ENCODE peak calls at places on chromosomes 4 and X, in five cellular contexts. E is mammary epithelial cell, W is MM.1S, S is fibroblast of lung, G is PC-3. P is an unnamed sample.

GRCh38 chr4:17310269-17310652 is 201.6 kb downstream of the QDPR start:
- DNase-seq in E (no peak), W (peak), S (no peak), G (no peak), P (peak)

GRCh38 chr4:38982356-38983095 is 49.7 kb downstream of the TMEM156 start:
- DNase-seq in E (no peak), W (no peak), S (no peak), G (no peak), P (no peak)

GRCh38 chr4:67963345-67963744 is at the start of gene TMPRSS11A:
- DNase-seq in E (peak), W (no peak), S (no peak), G (no peak), P (no peak)

GRCh38 chrX:33974676-33975075 is 157.4 kb downstream of the FAM47A start:
- DNase-seq in E (no peak), W (no peak), S (no peak), G (no peak), P (no peak)

GRCh38 chr4:71494539-71494938 is 155.7 kb downstream of the SLC4A4 start:
- DNase-seq in E (no peak), W (no peak), S (no peak), G (peak), P (no peak)

GRCh38 chr4:40991908-40992307 is 222.4 kb downstream of the APBB2 start:
- DNase-seq in E (no peak), W (peak), S (no peak), G (no peak), P (no peak)

GRCh38 chrX:11416600-11416999 is 123.4 kb downstream of the AMELX start:
- DNase-seq in E (peak), W (no peak), S (no peak), G (no peak), P (no peak)

GRCh38 chr4:155392486-155393184 is 15.9 kb upstream of the MAP9 start:
- DNase-seq in E (peak), W (no peak), S (peak), G (peak), P (peak)

GRCh38 chrX:112818114-112819012 is 22.3 kb downstream of the AMOT start:
- DNase-seq in E (peak), W (no peak), S (no peak), G (no peak), P (no peak)

GRCh38 chrX:17494231-17494630 is 119.2 kb downstream of the NHS start:
- DNase-seq in E (no peak), W (no peak), S (no peak), G (peak), P (no peak)

GRCh38 chr4:45453258-45453841 is 670.5 kb downstream of the GABRG1 start:
- DNase-seq in E (peak), W (peak), S (peak), G (peak), P (peak)

GRCh38 chr4:13240066-13240465 is 244.1 kb downstream of the RAB28 start:
- DNase-seq in E (peak), W (no peak), S (no peak), G (peak), P (peak)

GRCh38 chr4:15738877-15739276 is 36.0 kb downstream of the BST1 start:
- DNase-seq in E (no peak), W (no peak), S (no peak), G (no peak), P (peak)

GRCh38 chr4:86472377-86473019 is 112.6 kb upstream of the MAPK10 start:
- DNase-seq in E (no peak), W (no peak), S (no peak), G (no peak), P (no peak)

GRCh38 chrX:136646602-136647239 is 1.2 kb upstream of the CD40LG start:
- DNase-seq in E (no peak), W (no peak), S (no peak), G (no peak), P (no peak)

GRCh38 chr4:130820448-130820847 is 1724.5 kb downstream of the C4orf33 start:
- DNase-seq in E (no peak), W (no peak), S (no peak), G (no peak), P (no peak)

GRCh38 chr4:139560396-139561084 is 4.5 kb upstream of the SETD7 start:
- DNase-seq in E (no peak), W (no peak), S (no peak), G (no peak), P (no peak)

GRCh38 chr4:70670332-70671014 is 4.2 kb upstream of the JCHAIN start:
- DNase-seq in E (peak), W (no peak), S (peak), G (peak), P (peak)

GRCh38 chrX:9494806-9495205 is 29.9 kb downstream of the TBL1X start:
- DNase-seq in E (no peak), W (no peak), S (peak), G (no peak), P (peak)

GRCh38 chr4:110164251-110164650 is 34.2 kb downstream of the ELOVL6 start:
- DNase-seq in E (no peak), W (no peak), S (peak), G (peak), P (peak)

GRCh38 chrX:46805270-46805669 is 31.6 kb upstream of the RP2 start:
- DNase-seq in E (no peak), W (no peak), S (no peak), G (no peak), P (no peak)

GRCh38 chr4:4696521-4696920 is 154.7 kb upstream of the STX18 start:
- DNase-seq in E (no peak), W (no peak), S (no peak), G (no peak), P (no peak)

GRCh38 chr4:76570141-76570989 is 135.3 kb downstream of the SHROOM3 start:
- DNase-seq in E (peak), W (no peak), S (peak), G (peak), P (peak)

GRCh38 chrX:155611302-155611701 is 1.4 kb downstream of the TMLHE start:
- DNase-seq in E (no peak), W (no peak), S (no peak), G (no peak), P (no peak)

GRCh38 chr4:109209647-109210046 is 92.8 kb downstream of the COL25A1 start:
- DNase-seq in E (no peak), W (no peak), S (no peak), G (no peak), P (no peak)

GRCh38 chr4:153612878-153613277 is 71.2 kb upstream of the TLR2 start:
- DNase-seq in E (no peak), W (no peak), S (no peak), G (no peak), P (no peak)

GRCh38 chr4:41661447-41662076 is 87.0 kb downstream of the PHOX2B start:
- DNase-seq in E (peak), W (peak), S (peak), G (peak), P (no peak)

GRCh38 chr4:12635629-12636028 is 848.5 kb downstream of the RAB28 start:
- DNase-seq in E (no peak), W (peak), S (no peak), G (no peak), P (no peak)

GRCh38 chrX:87873988-87874500 is 356.4 kb downstream of the KLHL4 start:
- DNase-seq in E (no peak), W (no peak), S (no peak), G (no peak), P (no peak)

GRCh38 chrX:72526534-72527508 is 45.8 kb downstream of the HDAC8 start:
- DNase-seq in E (no peak), W (no peak), S (no peak), G (no peak), P (peak)

GRCh38 chr4:141642068-141642467 is 5.7 kb downstream of the IL15 start:
- DNase-seq in E (no peak), W (no peak), S (no peak), G (no peak), P (no peak)

GRCh38 chrX:139544591-139544990 is 14.1 kb downstream of the F9 start:
- DNase-seq in E (no peak), W (no peak), S (no peak), G (no peak), P (no peak)

GRCh38 chrX:17563515-17563914 is 173.8 kb upstream of the SCML1 start:
- DNase-seq in E (peak), W (no peak), S (no peak), G (peak), P (peak)

GRCh38 chrX:1336331-1337143 is at the start of gene IL3RA:
- DNase-seq in E (no peak), W (peak), S (no peak), G (no peak), P (no peak)
- H3K9ac ChIP-seq in E (no peak), W (peak), S (no peak), G (no peak), P (no peak)

GRCh38 chrX:145068450-145068849 is 178.9 kb upstream of the SPANXN1 start:
- DNase-seq in E (no peak), W (no peak), S (no peak), G (no peak), P (no peak)
- H3K9ac ChIP-seq in E (no peak), W (no peak), S (no peak), G (no peak), P (no peak)

DNA sequence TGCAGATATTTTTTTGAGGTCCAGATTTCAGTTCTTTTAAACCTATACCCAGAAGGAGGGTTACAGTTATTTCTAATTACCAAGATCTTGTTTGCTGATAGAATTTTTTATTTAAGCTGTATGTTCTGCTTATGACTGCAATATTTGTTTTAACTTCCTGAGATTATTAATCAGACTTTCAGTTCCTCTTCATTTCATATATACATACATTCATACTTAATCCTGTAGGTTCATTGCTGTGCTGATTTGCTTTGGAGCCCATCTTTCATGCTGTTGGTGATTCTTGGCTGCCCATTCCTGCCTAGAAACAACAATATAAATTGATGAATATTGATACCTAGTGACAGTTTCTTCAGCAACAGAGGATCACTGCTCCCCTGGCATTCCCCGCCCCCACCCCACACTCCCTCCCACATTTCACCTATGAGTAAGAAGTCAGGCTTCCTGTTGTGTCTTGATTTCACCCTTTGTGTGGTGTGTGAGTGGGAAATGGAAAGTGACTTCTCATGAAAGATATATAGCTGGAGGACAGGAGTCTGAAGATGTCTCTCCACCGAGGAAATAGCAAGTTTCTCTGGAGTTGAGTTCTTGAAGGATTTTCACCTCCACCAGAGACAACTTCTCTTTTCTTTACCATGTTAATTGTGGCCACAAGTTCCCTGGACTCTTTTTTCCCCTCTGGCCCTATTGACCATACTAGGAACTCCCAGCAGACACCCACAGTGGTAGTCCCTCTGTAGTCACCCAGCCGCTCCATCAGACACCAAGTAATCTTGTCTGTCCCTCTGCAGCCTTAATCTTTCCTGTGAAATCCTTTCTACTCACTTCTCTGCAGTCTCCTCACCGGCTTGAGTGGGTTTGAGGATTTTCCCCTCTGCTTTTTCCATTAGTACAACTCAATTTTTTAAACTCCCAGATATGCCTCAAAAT is 118.4 kb downstream of the ASB9 start:
- DNase-seq in E (peak), W (no peak), S (no peak), G (peak), P (no peak)
- H3K9ac ChIP-seq in E (no peak), W (no peak), S (no peak), G (no peak), P (no peak)

DNA sequence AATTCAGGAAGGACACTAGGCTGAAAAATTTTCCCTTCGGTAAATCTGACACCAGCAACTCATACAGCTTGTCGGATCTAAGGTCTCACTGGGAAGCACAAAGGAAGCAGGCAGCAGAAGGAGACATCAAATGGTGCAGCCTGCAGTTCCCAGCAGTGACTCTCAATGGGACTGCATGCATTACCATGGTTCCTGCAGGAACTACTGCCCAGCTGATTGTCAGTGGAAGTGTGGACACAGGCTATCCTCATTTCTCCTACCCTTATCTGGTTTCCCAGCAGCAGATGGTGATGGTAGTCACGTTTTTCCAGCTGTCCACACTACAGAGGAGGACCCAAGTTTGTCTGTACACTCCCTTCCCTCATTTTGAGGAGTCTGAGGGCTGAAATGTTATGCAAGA is 113.3 kb downstream of the PPP1R2C start:
- DNase-seq in E (no peak), W (no peak), S (no peak), G (no peak), P (no peak)
- H3K9ac ChIP-seq in E (no peak), W (no peak), S (no peak), G (no peak), P (no peak)

DNA sequence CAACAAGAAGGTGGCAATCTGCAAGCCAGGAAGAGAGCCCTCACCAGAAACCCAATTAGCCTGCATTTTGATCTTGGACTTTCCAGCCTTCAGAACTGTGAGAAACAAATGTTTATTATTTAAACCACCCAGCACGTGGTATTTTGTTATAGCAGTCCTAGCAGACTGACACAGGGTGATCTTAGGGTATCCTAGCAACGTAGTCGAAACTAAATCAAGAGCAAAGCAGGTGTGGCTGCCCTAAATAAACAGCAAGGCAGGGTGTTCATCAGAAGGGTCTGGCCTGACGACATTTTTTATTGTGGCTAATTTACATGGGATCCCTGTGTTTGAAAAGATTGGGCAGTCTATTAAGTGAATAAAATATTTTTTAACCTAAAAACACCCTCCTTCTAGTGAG is 198.8 kb downstream of the VEGFC start:
- DNase-seq in E (no peak), W (no peak), S (no peak), G (no peak), P (no peak)
- H3K9ac ChIP-seq in E (no peak), W (no peak), S (no peak), G (no peak), P (no peak)

GRCh38 chrX:114472788-114473187 is 111.1 kb upstream of the HTR2C start:
- DNase-seq in E (no peak), W (no peak), S (no peak), G (no peak), P (no peak)
- H3K9ac ChIP-seq in E (no peak), W (no peak), S (no peak), G (no peak), P (no peak)

GRCh38 chr4:151998723-151999122 is 237.9 kb upstream of the GATB start:
- DNase-seq in E (no peak), W (no peak), S (no peak), G (no peak), P (no peak)

GRCh38 chr4:151997461-151997860 is 236.7 kb upstream of the GATB start:
- DNase-seq in E (no peak), W (no peak), S (no peak), G (no peak), P (no peak)

GRCh38 chr4:152004801-152005200 is 244.0 kb upstream of the GATB start:
- DNase-seq in E (no peak), W (no peak), S (no peak), G (no peak), P (no peak)

GRCh38 chr4:152000518-152000917 is 239.7 kb upstream of the GATB start:
- DNase-seq in E (no peak), W (no peak), S (no peak), G (no peak), P (no peak)
- H3K9ac ChIP-seq in E (no peak), W (no peak), S (no peak), G (no peak), P (no peak)

DNA sequence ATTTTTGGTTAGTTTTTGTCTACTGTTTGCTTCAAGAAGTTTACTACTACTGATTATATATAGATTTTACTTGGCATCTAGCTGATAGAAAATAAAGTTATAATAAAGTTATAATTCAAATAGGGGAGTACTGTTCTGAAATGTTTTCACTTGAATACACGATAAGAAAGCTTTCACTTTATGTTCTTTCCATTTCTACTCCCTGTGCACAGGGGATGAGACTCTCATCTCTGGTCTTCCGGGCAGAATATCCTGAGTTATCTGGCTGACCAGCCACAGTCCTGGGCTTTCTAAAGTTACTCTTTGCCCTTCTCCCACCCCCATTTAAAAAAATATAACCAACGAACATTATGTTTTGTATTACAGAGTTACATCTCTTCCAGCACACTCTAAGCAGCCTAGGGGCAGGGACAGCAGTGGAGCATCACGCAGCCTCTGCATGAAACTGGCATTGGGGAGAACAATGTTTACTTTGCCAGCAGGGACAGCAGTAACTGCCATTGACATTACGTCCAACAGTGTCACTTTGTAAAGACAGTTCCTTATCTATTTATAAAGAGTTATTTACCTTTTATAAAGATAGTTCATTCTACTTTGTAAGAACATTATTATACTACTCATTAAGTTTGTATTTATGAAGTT is 64.3 kb downstream of the METTL14 start:
- DNase-seq in E (no peak), W (no peak), S (no peak), G (no peak), P (no peak)
- H3K9ac ChIP-seq in E (no peak), W (no peak), S (no peak), G (no peak), P (no peak)

GRCh38 chrX:94831364-94831763 is 1157.4 kb downstream of the FAM133A start:
- DNase-seq in E (peak), W (peak), S (no peak), G (peak), P (no peak)
- H3K9ac ChIP-seq in E (no peak), W (no peak), S (no peak), G (no peak), P (no peak)

DNA sequence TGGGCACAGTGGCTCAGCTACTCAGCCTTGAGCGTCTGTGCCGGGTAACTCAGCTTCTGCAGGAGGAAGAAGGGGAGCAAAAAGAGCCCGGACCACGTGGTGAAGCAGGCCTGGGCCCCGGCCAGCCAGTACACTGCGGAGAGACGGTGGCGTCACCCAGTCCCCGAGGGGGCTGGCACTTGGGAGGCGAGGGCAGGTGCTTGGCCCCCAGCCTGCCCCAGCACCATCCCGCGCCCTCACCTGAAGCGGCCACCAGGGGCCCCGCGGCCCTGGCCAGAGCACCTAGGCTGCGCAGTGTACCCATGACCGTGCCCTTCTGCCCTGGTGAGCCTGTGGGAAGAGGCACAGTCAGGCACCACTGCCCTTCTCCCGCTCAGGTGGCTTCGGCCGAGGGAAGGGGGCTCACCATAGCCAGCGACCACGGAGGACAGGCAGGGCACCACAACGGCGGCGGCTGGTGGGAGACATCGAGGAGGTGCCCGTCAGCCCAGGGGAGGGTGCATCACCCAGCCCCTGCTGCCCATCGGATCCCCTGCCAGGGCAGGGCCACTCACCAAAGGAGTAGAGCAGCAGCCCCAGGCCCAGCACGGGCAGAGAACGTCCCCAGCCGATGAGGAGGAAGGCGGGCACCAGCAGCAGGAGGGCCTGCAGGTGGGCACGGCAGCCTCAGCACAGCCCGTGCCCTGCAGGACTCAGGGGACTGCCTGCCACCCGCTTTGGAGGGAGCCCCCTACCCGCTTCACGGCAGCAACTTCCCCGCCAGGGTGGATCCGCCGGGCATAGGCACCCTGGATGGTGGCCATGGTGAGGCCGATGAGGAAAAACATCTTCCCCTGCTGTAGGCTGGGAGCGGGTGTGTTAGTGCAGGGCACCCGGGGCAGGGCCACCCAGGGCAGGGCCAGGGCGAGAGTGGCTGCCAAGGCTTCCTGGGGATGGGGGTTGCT is 32.1 kb downstream of the NOP14 start:
- DNase-seq in E (no peak), W (no peak), S (no peak), G (no peak), P (no peak)
- H3K9ac ChIP-seq in E (no peak), W (no peak), S (no peak), G (no peak), P (no peak)

P was measured in astrocyte.